ENCODE peak calls at places on chromosome 16, in five cellular contexts. One of them, this sample, is unnamed.
A peak's percentile ranks its signal among the peaks of the same experiment; 100 is the strongest.

GRCh38 chr16:67023689-67024088 is 5.3 kb upstream of the CBFB start:
- DNase-seq in GM12865: no peak
- DNase-seq in NCI-H1417: no peak
- DNase-seq in activated CD4-positive, alpha-beta T cell treated with anti-CD3 and anti-CD28 coated beads, Interleukin-2, amount 50 U/mL, for 1 hour: no peak
- DNase-seq in mucosa of gallbladder: no peak
- DNase-seq in this sample: no peak

GRCh38 chr16:71409038-71409775 is 32.6 kb downstream of the TLE7 start:
- DNase-seq in NCI-H1417: no peak
- DNase-seq in activated CD4-positive, alpha-beta T cell treated with anti-CD3 and anti-CD28 coated beads, Interleukin-2, amount 50 U/mL, for 1 hour: no peak
- DNase-seq in GM12865: no peak
- DNase-seq in mucosa of gallbladder: no peak
- DNase-seq in this sample: no peak

GRCh38 chr16:25501530-25502255 is 190.1 kb upstream of the HS3ST4 start:
- DNase-seq in mucosa of gallbladder: no peak
- DNase-seq in NCI-H1417: no peak
- DNase-seq in GM12865: no peak
- DNase-seq in activated CD4-positive, alpha-beta T cell treated with anti-CD3 and anti-CD28 coated beads, Interleukin-2, amount 50 U/mL, for 1 hour: no peak
- DNase-seq in this sample: no peak

GRCh38 chr16:81574168-81574567 is 129.6 kb downstream of the CMIP start:
- DNase-seq in activated CD4-positive, alpha-beta T cell treated with anti-CD3 and anti-CD28 coated beads, Interleukin-2, amount 50 U/mL, for 1 hour: no peak
- DNase-seq in GM12865: no peak
- DNase-seq in mucosa of gallbladder: no peak
- DNase-seq in NCI-H1417: no peak
- DNase-seq in this sample: no peak

GRCh38 chr16:11783319-11784047 is 13.6 kb downstream of the ZC3H7A start:
- DNase-seq in NCI-H1417: no peak
- DNase-seq in GM12865: peak; percentile 90
- DNase-seq in activated CD4-positive, alpha-beta T cell treated with anti-CD3 and anti-CD28 coated beads, Interleukin-2, amount 50 U/mL, for 1 hour: peak; percentile 21
- DNase-seq in mucosa of gallbladder: no peak
- DNase-seq in this sample: peak; percentile 9

GRCh38 chr16:66578596-66579531 is at the start of gene CMTM2:
- DNase-seq in activated CD4-positive, alpha-beta T cell treated with anti-CD3 and anti-CD28 coated beads, Interleukin-2, amount 50 U/mL, for 1 hour: peak; percentile 8
- DNase-seq in mucosa of gallbladder: no peak
- DNase-seq in NCI-H1417: no peak
- DNase-seq in GM12865: no peak
- DNase-seq in this sample: no peak

GRCh38 chr16:54174750-54175149 is 111.8 kb downstream of the IRX3 start:
- DNase-seq in GM12865: no peak
- DNase-seq in NCI-H1417: no peak
- DNase-seq in activated CD4-positive, alpha-beta T cell treated with anti-CD3 and anti-CD28 coated beads, Interleukin-2, amount 50 U/mL, for 1 hour: no peak
- DNase-seq in mucosa of gallbladder: no peak
- DNase-seq in this sample: no peak

GRCh38 chr16:68665501-68665900 is 20.4 kb downstream of the CDH3 start:
- DNase-seq in mucosa of gallbladder: no peak
- DNase-seq in GM12865: no peak
- DNase-seq in NCI-H1417: no peak
- DNase-seq in activated CD4-positive, alpha-beta T cell treated with anti-CD3 and anti-CD28 coated beads, Interleukin-2, amount 50 U/mL, for 1 hour: no peak
- DNase-seq in this sample: no peak

GRCh38 chr16:81140930-81141780 is 45.0 kb upstream of the GCSH start:
- DNase-seq in mucosa of gallbladder: no peak
- DNase-seq in NCI-H1417: no peak
- DNase-seq in activated CD4-positive, alpha-beta T cell treated with anti-CD3 and anti-CD28 coated beads, Interleukin-2, amount 50 U/mL, for 1 hour: no peak
- DNase-seq in GM12865: no peak
- DNase-seq in this sample: no peak

GRCh38 chr16:72609933-72610332 is 438.0 kb upstream of the PMFBP1 start:
- DNase-seq in activated CD4-positive, alpha-beta T cell treated with anti-CD3 and anti-CD28 coated beads, Interleukin-2, amount 50 U/mL, for 1 hour: no peak
- DNase-seq in NCI-H1417: no peak
- DNase-seq in mucosa of gallbladder: no peak
- DNase-seq in GM12865: no peak
- DNase-seq in this sample: no peak